ENCODE peak calls at places on chromosomes 1 and 21, in eight cellular contexts. C is tibial artery, P is left lung, Z is K562, W is Panc1, B is heart right ventricle, K is IMR-90, D is heart left ventricle. H is an unnamed sample. For H3K4me1, the result is how much of the 10 kb centered on the place peaks cover.

GRCh38 chr21:36791150-36791549 is 92.2 kb downstream of the SIM2 start:
- DNase-seq in P (no peak), Z (no peak), K (no peak), W (no peak), B (no peak), C (no peak), D (no peak), H (no peak)

GRCh38 chr1:22229374-22229773 is 86.5 kb upstream of the WNT4 start:
- DNase-seq in Z (no peak), W (peak), D (peak), B (no peak), K (peak), C (no peak), P (no peak), H (no peak)

GRCh38 chr1:51569284-51570062 is 47.4 kb upstream of the OSBPL9 start:
- DNase-seq in B (no peak), C (no peak), K (peak), W (peak), P (no peak), D (no peak), Z (peak), H (peak)

GRCh38 chr1:49651136-49651535 is 372.6 kb downstream of the AGBL4 start:
- DNase-seq in Z (no peak), W (no peak), C (no peak), K (no peak), P (no peak), B (no peak), D (no peak), H (no peak)

GRCh38 chr1:101238681-101239094 is 1.9 kb downstream of the S1PR1 start:
- DNase-seq in B (peak), K (peak), W (peak), P (peak), C (peak), D (peak), Z (peak), H (peak)

GRCh38 chr21:46048926-46049889 is 48.7 kb upstream of the COL6A2 start:
- DNase-seq in P (peak), D (peak), Z (no peak), C (peak), W (no peak), K (peak), B (peak), H (peak)

GRCh38 chr1:218890436-218890835 is 283.2 kb upstream of the LYPLAL1 start:
- DNase-seq in B (no peak), C (no peak), K (no peak), Z (no peak), W (no peak), P (no peak), D (no peak), H (no peak)

GRCh38 chr1:77281491-77282186 is at the start of gene AK5:
- DNase-seq in C (no peak), D (peak), P (peak), Z (no peak), K (peak), B (no peak), W (no peak), H (peak)

GRCh38 chr1:154948079-154948478 is 7.8 kb downstream of the PBXIP1 start:
- DNase-seq in D (no peak), Z (no peak), C (no peak), W (no peak), B (no peak), K (no peak), P (no peak), H (no peak)

GRCh38 chr1:104780470-104781078 is 1030.9 kb downstream of the AMY1C start:
- DNase-seq in B (no peak), D (no peak), P (no peak), K (peak), C (no peak), Z (peak), W (peak), H (no peak)

GRCh38 chr1:97334454-97334853 is 586.4 kb downstream of the DPYD start:
- DNase-seq in Z (no peak), K (peak), P (no peak), D (no peak), B (no peak), W (no peak), C (no peak), H (no peak)

GRCh38 chr1:9262096-9262495 is 27.5 kb downstream of the H6PD start:
- DNase-seq in P (no peak), C (no peak), K (no peak), Z (no peak), W (no peak), D (no peak), B (no peak), H (no peak)

GRCh38 chr1:37997256-37998088 is 7.7 kb upstream of the SF3A3 start:
- DNase-seq in B (no peak), P (peak), W (no peak), C (no peak), D (peak), K (no peak), Z (no peak), H (no peak)

GRCh38 chr1:214857716-214858115 is 224.8 kb upstream of the KCNK2 start:
- DNase-seq in C (no peak), Z (no peak), D (no peak), K (no peak), W (no peak), B (no peak), P (no peak), H (no peak)

GRCh38 chr21:31180256-31181088 is 142.2 kb upstream of the KRTAP19-8 start:
- DNase-seq in W (no peak), Z (peak), B (no peak), P (no peak), C (no peak), K (peak), D (no peak), H (no peak)

GRCh38 chr1:200708769-200709168 is 29.9 kb upstream of the CAMSAP2 start:
- DNase-seq in C (no peak), K (peak), Z (peak), B (no peak), P (no peak), W (no peak), D (no peak), H (no peak)

GRCh38 chr1:30975217-30975616 is 66.7 kb upstream of the SDC3 start:
- DNase-seq in D (no peak), W (no peak), P (no peak), Z (no peak), K (no peak), C (no peak), B (no peak), H (no peak)

GRCh38 chr1:154953611-154954038 is 2.3 kb downstream of the PBXIP1 start:
- DNase-seq in P (no peak), C (no peak), B (no peak), K (no peak), Z (no peak), D (peak), W (no peak), H (peak)

DNA sequence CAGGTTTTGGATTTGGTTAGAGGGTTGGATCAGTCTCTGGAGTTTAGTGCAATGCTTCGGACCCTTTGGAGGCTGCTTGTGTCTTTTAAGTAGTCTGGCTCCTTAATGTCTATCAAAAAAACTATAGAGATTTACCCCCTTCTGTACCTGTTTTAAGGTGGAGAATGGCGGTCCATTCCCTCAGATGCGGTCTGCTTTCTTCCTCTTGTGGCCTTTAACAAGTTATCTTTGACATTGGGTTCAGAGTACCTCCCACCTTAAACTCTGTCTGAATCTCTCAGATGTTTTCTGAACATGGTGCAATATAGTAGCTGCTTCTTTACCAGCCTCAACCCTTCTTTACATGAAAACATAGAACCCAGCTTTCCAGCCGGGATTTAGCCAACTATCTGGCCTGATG is 2.4 kb downstream of the IPO9 start:
- DNase-seq in Z (no peak), B (no peak), K (no peak), C (no peak), W (no peak), D (no peak), P (no peak), H (no peak)
- H3K4me1 ChIP-seq in Z (under half), B (under half), K (under half), C (under half), W (under half), D (under half), P (under half), H (under half)

GRCh38 chr1:47104816-47105215 is 32.4 kb upstream of the CYP4A22 start:
- DNase-seq in P (no peak), Z (no peak), W (no peak), K (no peak), D (no peak), C (no peak), B (no peak), H (no peak)
- TF ChIP-seq CTCF in P (no peak), Z (no peak), W (no peak), K (no peak), D (no peak), C (no peak), B (no peak), H (no peak)

GRCh38 chr1:208235356-208235982 is 8.7 kb downstream of the PLXNA2 start:
- DNase-seq in W (no peak), Z (peak), D (no peak), B (no peak), C (no peak), K (no peak), P (no peak), H (no peak)
- H3K4me1 ChIP-seq in W (under half), Z (under half), D (half or more), B (half or more), C (under half), K (under half), P (half or more), H (half or more)

GRCh38 chr1:11413907-11414495 is 65.0 kb upstream of the DISP3 start:
- DNase-seq in B (no peak), W (no peak), K (no peak), Z (no peak), P (no peak), C (no peak), D (no peak), H (no peak)

GRCh38 chr1:11412166-11412565 is 66.8 kb upstream of the DISP3 start:
- DNase-seq in W (no peak), C (no peak), K (no peak), Z (no peak), P (no peak), D (no peak), B (no peak), H (no peak)

GRCh38 chr1:11417162-11417561 is 61.8 kb upstream of the DISP3 start:
- DNase-seq in Z (no peak), W (no peak), C (no peak), B (no peak), D (no peak), K (no peak), P (no peak), H (no peak)

GRCh38 chr1:11414921-11415538 is 63.9 kb upstream of the DISP3 start:
- DNase-seq in K (no peak), B (no peak), C (no peak), P (no peak), D (no peak), Z (no peak), W (no peak), H (no peak)
- TF ChIP-seq CTCF in K (no peak), B (no peak), C (no peak), P (no peak), D (no peak), Z (peak), W (no peak), H (no peak)

GRCh38 chr1:221841291-221841982 is 99.5 kb upstream of the DUSP10 start:
- DNase-seq in D (no peak), Z (no peak), W (no peak), K (no peak), P (no peak), B (no peak), C (no peak), H (no peak)
- H3K4me1 ChIP-seq in D (under half), Z (under half), W (under half), K (under half), P (under half), B (under half), C (under half), H (under half)

GRCh38 chr1:153945131-153945794 is 1.3 kb downstream of the DENND4B start:
- DNase-seq in D (peak), Z (peak), P (peak), B (peak), W (no peak), K (peak), C (peak), H (peak)
- TF ChIP-seq CTCF in D (no peak), Z (no peak), P (no peak), B (no peak), W (no peak), K (no peak), C (no peak), H (no peak)

DNA sequence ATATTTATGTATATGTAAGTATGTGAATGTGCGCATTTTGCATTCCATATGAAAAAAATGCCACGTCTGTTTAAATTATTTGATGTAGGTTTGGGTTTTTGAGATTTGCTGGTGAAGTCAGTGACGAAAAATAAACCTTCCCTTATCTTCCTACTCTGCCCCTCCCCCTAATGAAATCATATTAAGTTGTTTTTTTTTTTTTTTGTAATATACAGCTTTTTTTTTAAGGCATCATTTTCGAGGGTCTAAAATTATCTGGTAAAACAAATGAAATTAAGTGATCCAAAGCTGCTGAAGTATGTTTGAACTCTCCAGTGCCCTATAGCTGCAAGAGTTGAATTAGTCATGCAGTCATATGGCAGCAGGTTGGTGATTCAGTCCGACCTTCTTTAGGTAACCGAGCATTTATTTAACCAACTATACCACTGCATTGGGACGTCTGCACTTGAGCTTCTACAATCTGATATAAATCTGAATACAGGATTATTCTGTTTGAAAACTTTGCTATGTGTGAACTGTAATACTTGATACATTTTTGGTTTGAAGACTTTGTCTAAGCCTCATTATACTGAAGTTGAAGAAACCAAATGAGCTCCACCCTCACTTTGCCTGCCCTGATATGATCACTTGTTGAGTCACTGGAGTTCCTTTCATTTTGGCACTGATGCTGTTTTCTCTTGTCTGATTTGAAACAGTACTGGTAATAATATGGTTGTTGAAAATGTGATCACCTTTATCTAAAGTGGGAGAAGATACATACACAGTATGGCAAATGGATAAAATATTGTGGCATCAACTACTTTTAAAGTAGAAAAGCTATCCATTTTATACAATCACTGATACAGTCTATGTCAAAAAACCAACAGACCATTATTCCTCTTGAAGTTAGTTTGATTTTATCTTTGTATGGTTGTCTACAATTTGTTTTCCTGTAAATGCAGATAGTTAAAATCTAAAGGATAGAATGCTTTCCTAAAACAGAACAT is 11.7 kb downstream of the PDIK1L start:
- DNase-seq in C (no peak), B (no peak), Z (no peak), D (no peak), K (peak), P (no peak), W (peak), H (no peak)
- H3K4me1 ChIP-seq in C (under half), B (under half), Z (under half), D (under half), K (under half), P (under half), W (under half), H (half or more)

DNA sequence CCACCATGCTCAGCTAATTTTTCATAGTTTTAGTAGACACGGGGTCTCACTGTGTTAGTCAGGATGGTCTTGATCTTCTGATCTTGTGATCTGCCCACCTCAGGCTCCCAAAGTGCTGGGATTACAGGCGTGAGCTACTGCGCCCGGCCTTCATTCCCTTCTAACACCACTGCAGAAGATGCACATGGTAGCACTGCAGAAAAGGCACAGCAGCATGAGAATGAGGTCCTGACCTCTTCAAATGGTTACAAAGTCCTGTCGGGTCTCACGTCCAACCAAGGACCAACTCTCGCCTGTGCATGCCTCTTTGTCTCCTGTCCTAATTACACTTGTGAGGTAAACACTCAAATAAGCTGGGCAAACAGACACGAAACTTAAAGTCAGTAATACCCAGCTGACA is 83.0 kb upstream of the GCLM start:
- DNase-seq in P (no peak), Z (no peak), B (no peak), K (no peak), W (no peak), C (no peak), D (no peak), H (no peak)
- TF ChIP-seq CTCF in P (no peak), Z (no peak), B (no peak), K (no peak), W (no peak), C (no peak), D (no peak), H (no peak)